ENCODE peak calls at places on chromosomes 12 and 14, in four cellular contexts. C is psoas muscle, W is B cell, O is endothelial cell. D is an unnamed sample.

GRCh38 chr14:51533877-51534553 is 117.7 kb upstream of the FRMD6 start:
- DNase-seq in C (no peak), W (no peak), O (no peak), D (no peak)

GRCh38 chr14:103207038-103207403 is 83.8 kb downstream of the TNFAIP2 start:
- DNase-seq in C (peak), W (no peak), O (no peak), D (no peak)

GRCh38 chr14:34021096-34021495 is 70.2 kb upstream of the EGLN3 start:
- DNase-seq in C (no peak), W (no peak), O (no peak), D (no peak)

GRCh38 chr14:63473194-63473788 is 69.9 kb downstream of the PPP2R5E start:
- DNase-seq in C (no peak), W (no peak), O (no peak), D (no peak)

GRCh38 chr12:108696111-108696995 is 35.0 kb downstream of the CORO1C start:
- DNase-seq in C (no peak), W (no peak), O (no peak), D (no peak)

GRCh38 chr14:44979740-44980346 is 17.9 kb downstream of the TOGARAM1 start:
- DNase-seq in C (peak), W (no peak), O (no peak), D (no peak)

GRCh38 chr14:63752449-63753169 is 24.7 kb upstream of the SGPP1 start:
- DNase-seq in C (no peak), W (no peak), O (no peak), D (no peak)

GRCh38 chr14:54593860-54594259 is 26.9 kb downstream of the SAMD4A start:
- DNase-seq in C (no peak), W (no peak), O (no peak), D (no peak)

GRCh38 chr12:110923692-110924334 is 3.4 kb upstream of the MYL2 start:
- DNase-seq in C (no peak), W (no peak), O (no peak), D (no peak)

GRCh38 chr12:22101749-22102243 is 55.8 kb downstream of the CMAS start:
- DNase-seq in C (peak), W (no peak), O (no peak), D (no peak)

GRCh38 chr14:63457498-63457897 is 85.7 kb downstream of the PPP2R5E start:
- DNase-seq in C (no peak), W (no peak), O (no peak), D (no peak)

GRCh38 chr12:52037248-52037861 is 13.9 kb upstream of the NR4A1 start:
- DNase-seq in C (peak), W (no peak), O (no peak), D (no peak)
- TF ChIP-seq CTCF in C (no peak), W (no peak), O (no peak), D (no peak)

GRCh38 chr14:87522575-87522974 is 470.4 kb downstream of the GALC start:
- DNase-seq in C (no peak), W (no peak), O (no peak), D (no peak)
- TF ChIP-seq CTCF in C (no peak), W (no peak), O (no peak), D (no peak)

DNA sequence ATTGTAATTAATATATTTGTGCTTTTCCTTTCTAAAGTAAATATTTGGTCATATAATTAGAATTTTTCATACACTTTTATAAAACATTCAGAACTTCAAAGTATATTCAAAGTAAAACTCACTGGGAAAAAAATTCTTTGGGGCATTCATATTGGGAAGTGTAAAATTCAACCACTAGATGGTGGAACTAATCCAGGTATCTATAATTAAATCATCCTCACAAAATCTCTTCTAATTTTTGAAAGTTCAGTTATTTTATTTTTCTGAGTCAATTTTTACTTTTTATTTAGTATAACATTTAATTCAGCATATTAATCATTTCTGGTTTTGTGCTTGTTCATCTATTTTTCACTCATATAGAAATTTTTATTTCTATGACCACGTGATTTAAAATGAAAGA is 81.0 kb downstream of the NTS start:
- DNase-seq in C (no peak), W (no peak), O (no peak), D (no peak)
- TF ChIP-seq CTCF in C (no peak), W (no peak), O (peak), D (no peak)

GRCh38 chr12:99658950-99659349 is 11.4 kb downstream of the GARIN6 start:
- DNase-seq in C (no peak), W (no peak), O (no peak), D (no peak)
- TF ChIP-seq CTCF in C (peak), W (no peak), O (peak), D (peak)

GRCh38 chr14:23787436-23787835 is 151.3 kb downstream of the DHRS2 start:
- DNase-seq in C (no peak), W (no peak), O (no peak), D (no peak)

GRCh38 chr14:23793532-23793931 is 157.4 kb downstream of the DHRS2 start:
- DNase-seq in C (no peak), W (no peak), O (no peak), D (no peak)

DNA sequence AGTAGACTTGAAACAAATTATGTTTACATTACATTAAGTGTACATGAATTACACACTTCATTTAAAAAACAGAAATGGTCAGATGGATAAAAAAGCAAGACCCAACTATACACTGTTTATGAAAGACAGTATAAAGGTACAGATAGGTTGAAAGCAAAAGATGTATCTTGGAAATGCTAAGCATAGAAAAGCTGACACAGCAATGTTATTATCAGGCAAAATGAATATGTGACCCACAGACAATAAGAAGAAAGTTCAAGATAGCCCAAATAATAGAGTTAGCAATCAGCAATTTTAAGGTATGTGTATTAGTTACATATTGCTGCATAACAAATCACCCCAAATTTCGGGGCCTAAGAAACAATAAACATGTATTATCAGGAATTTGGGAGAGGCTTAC is 153.5 kb downstream of the DHRS2 start:
- DNase-seq in C (no peak), W (no peak), O (no peak), D (no peak)
- TF ChIP-seq CTCF in C (no peak), W (no peak), O (no peak), D (no peak)

DNA sequence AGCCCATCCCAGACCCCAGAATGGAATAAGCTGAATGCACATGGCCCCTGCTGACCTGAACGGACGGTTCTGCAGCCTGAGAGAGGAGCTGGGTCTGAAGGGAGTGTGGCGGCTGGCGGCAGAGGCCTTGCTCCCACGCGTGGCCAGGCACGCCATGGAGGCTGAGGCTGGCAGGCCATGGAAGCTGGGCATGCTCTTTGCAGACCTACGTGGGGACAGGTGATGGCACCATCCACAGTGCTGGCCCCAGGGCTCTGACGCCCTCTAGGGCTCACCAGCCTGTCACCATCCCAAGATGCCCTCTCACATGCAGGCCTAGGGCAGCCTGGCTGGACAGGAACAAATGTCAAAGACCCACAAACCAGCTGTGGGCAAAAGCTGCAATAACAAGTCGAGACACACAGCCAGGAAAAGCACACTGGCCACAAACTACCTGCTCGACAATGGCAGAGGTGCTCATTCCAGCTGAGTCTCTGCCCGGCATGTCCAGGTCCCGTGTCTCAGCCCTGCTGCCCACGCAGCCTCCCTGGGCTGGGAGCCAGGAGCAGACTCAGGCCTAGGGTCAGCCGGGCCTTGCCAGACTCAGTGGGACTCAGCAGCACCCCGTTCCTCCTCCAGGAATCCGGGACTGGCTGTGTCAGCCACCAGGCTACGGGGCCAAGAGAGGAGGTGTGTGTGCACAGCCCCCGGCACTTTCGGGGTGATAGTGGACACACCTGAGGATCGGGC is 19.7 kb downstream of the BTBD6 start:
- DNase-seq in C (no peak), W (no peak), O (no peak), D (no peak)
- TF ChIP-seq CTCF in C (peak), W (no peak), O (no peak), D (no peak)

GRCh38 chr12:16358896-16359295 is 11.5 kb downstream of the MGST1 start:
- DNase-seq in C (no peak), W (no peak), O (no peak), D (no peak)
- TF ChIP-seq CTCF in C (no peak), W (no peak), O (no peak), D (no peak)

DNA sequence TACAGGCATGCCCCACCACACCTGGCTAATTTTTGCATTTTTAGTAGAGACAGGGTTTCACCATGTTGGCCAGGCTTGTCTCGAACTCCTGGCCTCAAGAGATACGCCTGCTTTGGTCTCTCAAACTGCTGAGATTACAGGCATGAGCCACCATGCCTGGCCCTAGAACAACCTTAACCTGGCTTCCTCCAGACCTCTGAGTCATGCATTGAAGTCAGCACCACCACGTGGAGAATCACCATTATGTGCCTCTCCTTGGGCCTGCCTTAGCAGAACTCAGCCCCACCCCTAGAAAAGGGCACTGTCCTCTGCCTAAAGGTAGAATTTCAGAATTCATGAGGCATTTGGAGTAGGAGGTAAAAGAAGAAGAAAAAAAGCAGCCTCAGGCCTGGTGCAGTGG is 49.0 kb downstream of the LIMA1 start:
- DNase-seq in C (no peak), W (no peak), O (no peak), D (no peak)
- TF ChIP-seq CTCF in C (no peak), W (no peak), O (no peak), D (no peak)